ENCODE peak calls at places on chromosomes 3 and 15, in seven cellular contexts. R, G, H, L, U, O and E are unnamed samples.

GRCh38 chr15:74203914-74204431 is 1.4 kb upstream of the STRA6 start:
- DNase-seq in R (peak), G (peak), H (no peak), L (no peak), U (peak), O (no peak), E (peak)

GRCh38 chr3:110521019-110521418 is 550.6 kb upstream of the NECTIN3 start:
- DNase-seq in R (peak), G (peak), H (peak), L (peak), U (no peak), O (no peak), E (no peak)

GRCh38 chr15:97030251-97030650 is 699.8 kb downstream of the NR2F2 start:
- DNase-seq in R (no peak), G (no peak), H (no peak), L (no peak), U (no peak), O (no peak), E (no peak)

GRCh38 chr15:67736810-67737209 is 88.5 kb upstream of the SKOR1 start:
- DNase-seq in R (peak), G (no peak), H (peak), L (peak), U (no peak), O (no peak), E (no peak)

GRCh38 chr15:64166104-64166890 is 3.5 kb upstream of the PPIB start:
- DNase-seq in R (peak), G (no peak), H (no peak), L (no peak), U (no peak), O (no peak), E (no peak)

GRCh38 chr15:39194431-39194830 is 386.4 kb upstream of the THBS1 start:
- DNase-seq in R (peak), G (no peak), H (no peak), L (peak), U (no peak), O (no peak), E (no peak)

GRCh38 chr3:153670577-153670976 is 450.6 kb upstream of the ARHGEF26 start:
- DNase-seq in R (no peak), G (no peak), H (no peak), L (no peak), U (no peak), O (no peak), E (no peak)

GRCh38 chr3:187986514-187986934 is 167.4 kb upstream of the LPP start:
- DNase-seq in R (peak), G (peak), H (peak), L (peak), U (no peak), O (no peak), E (no peak)

GRCh38 chr3:196168808-196169391 is 42.3 kb downstream of the ZDHHC19 start:
- DNase-seq in R (no peak), G (no peak), H (no peak), L (no peak), U (no peak), O (no peak), E (no peak)

GRCh38 chr15:80695099-80695910 is at the start of gene ABHD17C:
- DNase-seq in R (peak), G (peak), H (peak), L (no peak), U (peak), O (peak), E (peak)

GRCh38 chr3:184600685-184601377 is 39.2 kb downstream of the EPHB3 start:
- DNase-seq in R (no peak), G (no peak), H (peak), L (no peak), U (no peak), O (no peak), E (no peak)

GRCh38 chr3:72636947-72637647 is 211.1 kb downstream of the SHQ1 start:
- DNase-seq in R (no peak), G (no peak), H (no peak), L (no peak), U (no peak), O (no peak), E (no peak)

GRCh38 chr15:57503051-57503702 is 88.5 kb upstream of the MYZAP start:
- DNase-seq in R (no peak), G (peak), H (no peak), L (no peak), U (peak), O (no peak), E (no peak)

GRCh38 chr3:178915365-178915764 is 156.2 kb downstream of the ZMAT3 start:
- DNase-seq in R (no peak), G (no peak), H (no peak), L (no peak), U (no peak), O (no peak), E (no peak)

GRCh38 chr15:88627463-88627862 is 6.3 kb downstream of the AEN start:
- DNase-seq in R (no peak), G (no peak), H (peak), L (no peak), U (no peak), O (no peak), E (no peak)

GRCh38 chr3:63914312-63914711 is 2.1 kb upstream of the SCAANT1 start:
- DNase-seq in R (peak), G (no peak), H (peak), L (no peak), U (no peak), O (no peak), E (no peak)

GRCh38 chr3:116946376-116946775 is 236.8 kb downstream of the TUSC7 start:
- DNase-seq in R (no peak), G (no peak), H (no peak), L (no peak), U (no peak), O (no peak), E (no peak)

GRCh38 chr3:146019508-146019907 is 141.5 kb downstream of the PLOD2 start:
- DNase-seq in R (no peak), G (no peak), H (no peak), L (no peak), U (no peak), O (no peak), E (no peak)

GRCh38 chr3:36494461-36495109 is 114.3 kb downstream of the STAC start:
- DNase-seq in R (peak), G (no peak), H (peak), L (peak), U (no peak), O (no peak), E (no peak)

GRCh38 chr3:187750513-187751123 is 5.3 kb upstream of the BCL6 start:
- DNase-seq in R (no peak), G (no peak), H (no peak), L (no peak), U (peak), O (no peak), E (peak)

GRCh38 chr15:37289109-37289765 is 188.9 kb upstream of the MEIS2 start:
- DNase-seq in R (peak), G (no peak), H (peak), L (no peak), U (peak), O (no peak), E (peak)

GRCh38 chr3:183958775-183959174 is 58.9 kb downstream of the ABCC5 start:
- DNase-seq in R (no peak), G (no peak), H (peak), L (no peak), U (no peak), O (no peak), E (no peak)

GRCh38 chr3:18556503-18556902 is 131.4 kb upstream of the SATB1 start:
- DNase-seq in R (no peak), G (no peak), H (peak), L (peak), U (no peak), O (no peak), E (no peak)

GRCh38 chr15:37096878-37097568 is 3.3 kb downstream of the MEIS2 start:
- DNase-seq in R (peak), G (peak), H (no peak), L (no peak), U (peak), O (no peak), E (peak)

GRCh38 chr15:95603802-95604201 is 726.7 kb upstream of the NR2F2 start:
- DNase-seq in R (peak), G (no peak), H (no peak), L (no peak), U (no peak), O (no peak), E (no peak)

GRCh38 chr15:101022306-101022705 is 103.1 kb downstream of the LRRK1 start:
- DNase-seq in R (no peak), G (no peak), H (no peak), L (no peak), U (peak), O (no peak), E (no peak)

GRCh38 chr3:50239649-50240048 is 3.6 kb downstream of the GNAI2 start:
- DNase-seq in R (no peak), G (no peak), H (no peak), L (no peak), U (no peak), O (no peak), E (no peak)

GRCh38 chr3:50236484-50237132 is 604 bp downstream of the GNAI2 start:
- DNase-seq in R (no peak), G (no peak), H (no peak), L (no peak), U (no peak), O (no peak), E (no peak)

GRCh38 chr3:50237133-50237651 is 1.2 kb downstream of the GNAI2 start:
- DNase-seq in R (peak), G (peak), H (peak), L (no peak), U (no peak), O (peak), E (peak)

GRCh38 chr3:50237754-50238548 is 1.9 kb downstream of the GNAI2 start:
- DNase-seq in R (peak), G (peak), H (peak), L (peak), U (peak), O (peak), E (peak)

DNA sequence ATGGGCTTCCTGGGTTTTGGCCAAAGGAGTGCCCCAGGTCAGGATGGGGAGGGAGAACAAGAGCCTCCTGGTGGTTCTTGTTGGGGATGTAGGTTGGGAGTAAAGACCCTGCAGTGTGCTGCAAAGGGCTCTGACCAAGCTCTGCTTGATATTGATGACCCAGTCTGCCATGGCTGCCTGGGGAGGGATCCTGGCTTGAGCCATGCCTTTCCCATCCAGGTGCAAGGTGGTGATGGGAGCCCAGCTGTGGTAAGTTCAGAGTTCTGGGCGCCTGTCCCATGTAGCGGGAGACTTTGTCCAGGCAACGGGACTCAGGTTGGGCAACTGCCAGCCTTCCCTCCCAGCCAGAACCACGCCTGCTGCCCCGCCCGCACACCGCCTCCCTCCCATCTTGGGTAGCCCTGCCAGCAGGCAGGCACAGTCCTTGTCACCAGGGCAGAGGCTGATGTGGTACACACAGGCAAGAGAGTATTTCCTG is 2.6 kb downstream of the GNAI2 start:
- DNase-seq in R (peak), G (no peak), H (peak), L (no peak), U (no peak), O (no peak), E (no peak)
- TF ChIP-seq CTCF in R (peak), G (no peak), H (peak), L (no peak), U (peak), O (no peak), E (no peak)

GRCh38 chr15:54256190-54256589 is 277.9 kb downstream of the UNC13C start:
- DNase-seq in R (no peak), G (no peak), H (no peak), L (no peak), U (no peak), O (no peak), E (no peak)
- TF ChIP-seq CTCF in R (no peak), G (no peak), H (no peak), L (no peak), U (no peak), O (no peak), E (no peak)

DNA sequence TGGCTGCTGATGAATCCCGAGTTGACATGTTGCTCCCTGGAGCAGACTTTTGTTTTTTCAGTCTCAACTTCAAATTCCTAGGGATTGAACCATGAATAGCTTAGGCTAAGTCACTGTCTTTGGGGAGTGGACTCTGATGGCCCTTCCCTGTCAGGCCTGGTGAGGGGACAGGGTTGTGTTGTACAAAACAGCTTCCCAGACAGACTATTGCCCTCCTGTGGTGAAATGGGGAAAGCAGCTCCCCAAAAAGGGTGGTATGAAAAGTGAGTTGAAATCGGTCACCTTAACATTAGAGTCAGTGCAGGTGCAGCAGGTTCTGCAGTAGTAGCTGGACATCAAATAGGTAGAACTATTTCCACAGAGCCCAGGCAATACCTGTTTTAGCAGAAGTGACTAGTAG is 775.6 kb downstream of the ROBO2 start:
- DNase-seq in R (no peak), G (no peak), H (peak), L (no peak), U (peak), O (no peak), E (peak)
- TF ChIP-seq CTCF in R (no peak), G (no peak), H (peak), L (peak), U (peak), O (no peak), E (peak)

DNA sequence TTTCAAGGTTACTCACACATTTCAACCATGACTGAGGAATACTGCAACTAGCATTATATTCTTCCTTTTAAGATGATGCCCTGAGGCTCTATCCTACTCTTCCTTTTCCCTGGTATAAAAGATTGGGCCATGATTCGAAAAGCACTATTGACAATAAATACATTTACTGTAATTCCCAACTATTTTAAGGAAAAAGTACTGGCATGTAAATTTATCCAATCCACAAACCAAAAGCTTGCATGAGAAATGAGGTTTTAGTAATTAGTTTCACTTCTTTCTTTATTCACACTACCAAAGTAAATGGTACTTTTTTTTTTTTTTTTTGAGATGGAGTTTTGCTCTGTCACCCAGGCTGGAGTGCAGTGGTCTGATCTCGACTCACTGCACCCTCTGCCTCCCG is 310.2 kb downstream of the LRRC3B start:
- DNase-seq in R (no peak), G (no peak), H (no peak), L (no peak), U (no peak), O (no peak), E (no peak)
- TF ChIP-seq CTCF in R (no peak), G (no peak), H (no peak), L (no peak), U (no peak), O (no peak), E (no peak)

GRCh38 chr3:31533169-31533870 is 595 bp downstream of the STT3B start:
- DNase-seq in R (no peak), G (peak), H (peak), L (no peak), U (peak), O (no peak), E (peak)
- TF ChIP-seq CTCF in R (no peak), G (peak), H (no peak), L (peak), U (peak), O (no peak), E (no peak)

GRCh38 chr15:65337436-65338070 is 33.1 kb downstream of the RNU5B-1 start:
- DNase-seq in R (no peak), G (no peak), H (no peak), L (no peak), U (no peak), O (no peak), E (peak)

GRCh38 chr15:65338366-65338765 is 33.9 kb downstream of the RNU5B-1 start:
- DNase-seq in R (no peak), G (no peak), H (no peak), L (no peak), U (no peak), O (no peak), E (no peak)

GRCh38 chr15:65338823-65339222 is 34.3 kb downstream of the RNU5B-1 start:
- DNase-seq in R (no peak), G (no peak), H (no peak), L (no peak), U (no peak), O (no peak), E (no peak)

GRCh38 chr15:65339436-65339835 is 35.0 kb downstream of the RNU5B-1 start:
- DNase-seq in R (no peak), G (no peak), H (no peak), L (no peak), U (no peak), O (no peak), E (no peak)

GRCh38 chr15:65339926-65340325 is 35.4 kb downstream of the RNU5B-1 start:
- DNase-seq in R (no peak), G (peak), H (no peak), L (no peak), U (no peak), O (no peak), E (peak)
- TF ChIP-seq CTCF in R (no peak), G (no peak), H (no peak), L (no peak), U (no peak), O (no peak), E (no peak)

GRCh38 chr3:22175899-22176298 is 424.9 kb upstream of the ZNF385D start:
- DNase-seq in R (peak), G (no peak), H (no peak), L (no peak), U (no peak), O (no peak), E (no peak)
- TF ChIP-seq CTCF in R (no peak), G (no peak), H (no peak), L (peak), U (peak), O (no peak), E (no peak)